ENCODE peak calls at places on chromosomes 5 and 9, in five cellular contexts. H is CD8-positive, alpha-beta T cell; S is BE2C; U is B cell; E is dorsolateral prefrontal cortex. V is an unnamed sample.

GRCh38 chr5:148353634-148354033 is 18.3 kb downstream of the SPINK9 start:
- DNase-seq in H (no peak), U (no peak), E (no peak), S (no peak), V (no peak)

GRCh38 chr9:121298016-121298538 is 30.1 kb downstream of the GSN start:
- DNase-seq in E (no peak), H (no peak), U (no peak), S (no peak), V (no peak)

GRCh38 chr5:60141119-60141518 is 247.6 kb upstream of the PDE4D start:
- DNase-seq in U (no peak), H (no peak), S (no peak), E (no peak), V (no peak)

GRCh38 chr9:107540167-107540566 is 50.6 kb upstream of the KLF4 start:
- DNase-seq in E (no peak), H (no peak), S (no peak), U (no peak), V (no peak)

GRCh38 chr5:9533577-9534334 is 12.1 kb downstream of the SEMA5A start:
- DNase-seq in E (no peak), U (no peak), H (no peak), S (no peak), V (no peak)

GRCh38 chr5:176162206-176162605 is 76.0 kb upstream of the SIMC1 start:
- DNase-seq in E (no peak), H (no peak), U (no peak), S (no peak), V (no peak)

GRCh38 chr5:135246923-135247795 is 151.9 kb downstream of the MACROH2A1 start:
- DNase-seq in U (no peak), E (no peak), S (peak), H (peak), V (no peak)

GRCh38 chr5:127206320-127207113 is 84.1 kb upstream of the MEGF10 start:
- DNase-seq in S (no peak), H (no peak), E (no peak), U (no peak), V (no peak)

GRCh38 chr5:42595597-42595996 is 161.0 kb upstream of the CCDC152 start:
- DNase-seq in U (no peak), S (no peak), H (no peak), E (no peak), V (no peak)

GRCh38 chr5:172189693-172190296 is 1.8 kb upstream of the STK10 start:
- DNase-seq in E (no peak), H (no peak), U (no peak), S (no peak), V (no peak)

GRCh38 chr9:134689320-134690181 is 47.9 kb downstream of the COL5A1 start:
- DNase-seq in H (no peak), S (peak), E (peak), U (peak), V (no peak)

GRCh38 chr9:111438576-111439235 is 45.5 kb downstream of the ECPAS start:
- DNase-seq in E (no peak), H (no peak), U (no peak), S (no peak), V (no peak)

GRCh38 chr9:127686461-127687393 is 20.1 kb upstream of the CFAP157 start:
- DNase-seq in U (no peak), S (no peak), E (peak), H (no peak), V (no peak)

GRCh38 chr5:133475986-133476385 is 136.4 kb downstream of the FSTL4 start:
- DNase-seq in E (no peak), H (peak), S (no peak), U (no peak), V (no peak)

GRCh38 chr5:174725261-174725990 is 1.0 kb downstream of the MSX2 start:
- DNase-seq in E (no peak), U (no peak), S (no peak), H (no peak), V (no peak)

GRCh38 chr5:139461698-139462097 is 845 bp downstream of the ECSCR start:
- DNase-seq in E (no peak), U (no peak), H (no peak), S (no peak), V (no peak)

GRCh38 chr5:42984307-42984706 is 55.8 kb downstream of the ANXA2R start:
- DNase-seq in S (no peak), E (no peak), H (no peak), U (no peak), V (no peak)

GRCh38 chr9:120303519-120303918 is 276.4 kb downstream of the CDK5RAP2 start:
- DNase-seq in E (no peak), S (no peak), H (no peak), U (no peak), V (no peak)

GRCh38 chr5:9551567-9551966 is 5.7 kb upstream of the SEMA5A start:
- DNase-seq in S (no peak), U (no peak), H (no peak), E (no peak), V (no peak)

GRCh38 chr5:56344594-56344993 is 111.5 kb upstream of the ANKRD55 start:
- DNase-seq in S (no peak), H (no peak), U (peak), E (no peak), V (no peak)

GRCh38 chr9:127340721-127341120 is 56.2 kb upstream of the SLC2A8 start:
- DNase-seq in S (no peak), E (no peak), H (no peak), U (no peak), V (no peak)

GRCh38 chr9:97954550-97954989 is 16.6 kb upstream of the HEMGN start:
- DNase-seq in H (peak), E (no peak), U (peak), S (peak), V (no peak)

GRCh38 chr5:78293856-78294249 is 645 bp downstream of the AP3B1 start:
- DNase-seq in E (no peak), U (no peak), S (no peak), H (no peak), V (no peak)

GRCh38 chr9:36738318-36738975 is 165.8 kb downstream of the MELK start:
- DNase-seq in E (no peak), H (no peak), U (no peak), S (no peak), V (no peak)

DNA sequence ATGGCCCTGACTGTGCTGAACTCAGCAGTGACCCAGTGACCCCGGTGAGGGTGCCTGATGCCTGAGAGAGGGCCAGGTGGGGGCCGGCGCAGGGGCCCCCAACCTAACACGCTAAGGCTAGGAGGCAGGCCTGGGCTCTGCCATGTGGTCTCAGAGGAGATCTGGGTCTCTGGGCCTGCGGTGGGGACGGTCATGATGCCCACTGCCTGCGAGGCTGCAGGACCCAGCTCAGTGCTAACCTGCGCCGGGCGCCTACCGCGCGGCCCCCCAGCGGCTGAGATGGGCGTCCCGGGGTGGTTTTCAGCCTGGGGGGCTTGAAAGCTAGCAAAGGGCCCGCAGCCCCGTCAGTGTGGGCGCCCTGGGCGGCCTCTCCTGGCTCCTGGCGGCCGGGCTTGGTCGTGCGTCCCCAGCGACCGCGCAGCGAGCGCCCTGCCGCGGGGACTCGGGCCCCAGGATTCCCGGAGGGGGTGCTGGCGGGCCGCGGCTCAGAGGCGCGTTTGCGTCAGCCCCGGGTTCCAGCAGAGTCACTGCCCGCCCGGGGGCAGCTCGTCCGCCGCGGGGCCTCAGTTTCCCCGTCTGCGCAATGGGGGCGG is 2.5 kb downstream of the EGFL7 start:
- DNase-seq in S (no peak), U (peak), E (no peak), H (no peak), V (no peak)
- TF ChIP-seq CTCF in S (no peak), U (peak), E (no peak), H (no peak), V (no peak)

DNA sequence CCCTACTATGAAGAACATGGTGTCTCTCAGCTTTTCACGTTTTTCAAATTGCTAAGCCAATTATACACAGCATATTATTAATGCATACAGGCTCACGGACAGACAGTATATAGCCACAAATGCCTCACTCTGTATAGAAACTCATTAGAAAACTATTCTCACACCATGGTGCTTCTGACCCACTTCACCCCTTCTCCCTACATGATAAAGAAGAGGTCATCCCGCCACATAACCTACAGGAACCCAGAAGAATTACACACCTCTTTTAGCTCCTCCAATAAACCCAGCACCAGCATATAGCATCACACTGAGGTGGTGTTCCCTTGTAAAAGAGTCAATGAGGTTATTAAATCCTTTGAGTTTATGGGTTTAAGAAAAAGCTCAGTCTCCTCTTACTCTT is 5.6 kb downstream of the TLE1 start:
- DNase-seq in H (no peak), S (no peak), E (no peak), U (no peak), V (no peak)
- TF ChIP-seq CTCF in H (no peak), S (peak), E (no peak), U (no peak), V (no peak)

GRCh38 chr5:15285901-15286583 is 213.9 kb upstream of the FBXL7 start:
- DNase-seq in U (no peak), E (no peak), H (no peak), S (no peak), V (no peak)

GRCh38 chr5:15286659-15287058 is 213.3 kb upstream of the FBXL7 start:
- DNase-seq in S (no peak), H (no peak), E (no peak), U (no peak), V (no peak)

GRCh38 chr5:15290953-15291352 is 209.0 kb upstream of the FBXL7 start:
- DNase-seq in H (no peak), U (no peak), E (no peak), S (no peak), V (no peak)
- TF ChIP-seq CTCF in H (no peak), U (no peak), E (no peak), S (peak), V (no peak)

GRCh38 chr9:698937-699336 is 142.6 kb upstream of the DMRT1 start:
- DNase-seq in S (no peak), H (no peak), U (no peak), E (no peak), V (no peak)

GRCh38 chr9:698276-698675 is 143.2 kb upstream of the DMRT1 start:
- DNase-seq in H (no peak), S (no peak), E (no peak), U (no peak), V (no peak)

GRCh38 chr9:694499-695154 is 146.9 kb upstream of the DMRT1 start:
- DNase-seq in H (no peak), E (no peak), S (no peak), U (no peak), V (no peak)

GRCh38 chr9:695252-695651 is 146.2 kb upstream of the DMRT1 start:
- DNase-seq in H (no peak), S (no peak), U (no peak), E (no peak), V (no peak)

GRCh38 chr9:696332-697090 is 145.0 kb upstream of the DMRT1 start:
- DNase-seq in S (no peak), H (no peak), U (no peak), E (no peak), V (no peak)
- TF ChIP-seq CTCF in S (no peak), H (no peak), U (no peak), E (peak), V (no peak)

GRCh38 chr5:153148624-153148976 is 341.9 kb upstream of the GRIA1 start:
- DNase-seq in H (no peak), E (no peak), S (no peak), U (no peak), V (no peak)
- TF ChIP-seq CTCF in H (no peak), E (no peak), S (no peak), U (no peak), V (no peak)

DNA sequence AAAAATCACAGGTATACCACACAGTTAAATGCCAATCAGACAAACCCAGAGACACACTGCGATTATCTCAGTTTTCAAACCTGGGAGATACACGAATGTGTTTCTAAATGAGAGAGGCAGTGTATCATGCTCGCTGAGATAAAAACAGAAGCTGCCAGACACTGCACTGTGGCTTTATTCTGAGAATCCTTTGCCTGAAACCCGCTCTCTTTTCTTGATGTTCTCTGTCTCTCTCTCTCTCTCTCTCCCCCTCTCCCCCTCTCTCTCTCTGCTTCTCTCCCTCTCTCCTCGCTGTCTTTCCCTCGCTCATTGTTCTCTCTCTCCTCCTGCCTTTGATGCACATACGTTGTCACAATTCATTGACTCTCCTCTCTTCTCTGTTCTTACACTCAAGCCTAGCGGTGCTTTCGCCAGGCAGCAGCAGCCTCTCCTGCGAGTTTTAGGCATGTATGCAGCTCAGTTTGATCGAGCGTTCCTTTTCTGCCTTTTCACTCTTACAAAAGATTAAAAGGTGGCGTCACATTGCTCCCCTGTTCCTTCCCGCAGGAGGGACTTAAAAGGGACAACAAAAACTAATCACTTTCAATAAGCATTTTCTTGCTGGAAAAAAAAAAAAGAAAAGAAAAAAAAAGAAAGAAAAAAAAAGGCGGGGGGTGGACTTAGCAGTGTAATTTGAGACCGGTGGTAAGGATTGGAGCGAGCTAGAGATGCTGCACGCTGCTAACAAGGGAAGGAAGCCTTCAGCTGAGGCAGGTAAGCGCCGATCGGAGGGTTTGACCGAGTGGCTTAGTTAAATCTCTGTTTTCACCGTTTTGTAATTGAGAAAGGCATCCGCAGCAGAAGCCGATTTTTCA is 717.9 kb upstream of the WWC1 start:
- DNase-seq in S (no peak), U (no peak), E (no peak), H (no peak), V (no peak)
- TF ChIP-seq CTCF in S (no peak), U (no peak), E (no peak), H (no peak), V (no peak)

GRCh38 chr5:103034662-103035392 is 85.1 kb downstream of the GIN1 start:
- DNase-seq in S (no peak), H (no peak), U (no peak), E (no peak), V (no peak)

GRCh38 chr5:103027267-103027666 is 92.7 kb downstream of the GIN1 start:
- DNase-seq in S (no peak), H (no peak), U (no peak), E (no peak), V (no peak)

GRCh38 chr5:103035701-103036100 is 84.2 kb downstream of the GIN1 start:
- DNase-seq in E (no peak), H (no peak), S (no peak), U (no peak), V (no peak)

GRCh38 chr5:103033696-103034095 is 86.2 kb downstream of the GIN1 start:
- DNase-seq in E (no peak), H (no peak), U (no peak), S (no peak), V (no peak)

DNA sequence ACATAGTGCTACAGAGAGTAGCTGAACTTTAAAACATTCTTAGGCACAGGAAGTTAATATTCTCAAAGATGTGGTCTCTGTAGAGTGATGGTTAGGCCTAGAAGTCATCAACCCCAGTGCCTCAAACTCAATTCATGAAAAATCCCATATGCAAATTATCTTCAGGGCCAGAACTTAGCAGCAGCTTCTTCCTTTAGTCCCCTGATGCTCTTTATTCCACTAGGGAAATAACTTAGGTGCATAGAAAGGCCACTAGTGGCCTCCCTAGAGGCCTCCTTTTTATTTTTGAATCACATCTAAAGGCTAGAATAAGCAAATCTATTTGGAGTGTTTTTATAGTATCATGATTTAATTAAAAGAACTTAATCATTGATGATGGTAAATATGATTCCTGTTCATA is 88.3 kb downstream of the GIN1 start:
- DNase-seq in E (no peak), H (no peak), S (no peak), U (no peak), V (no peak)
- TF ChIP-seq CTCF in E (peak), H (no peak), S (peak), U (no peak), V (no peak)

GRCh38 chr9:12640021-12640587 is 53.1 kb upstream of the TYRP1 start:
- DNase-seq in E (no peak), S (no peak), U (no peak), H (no peak), V (no peak)
- TF ChIP-seq CTCF in E (peak), S (peak), U (no peak), H (no peak), V (no peak)